ENCODE peak calls at places on chromosomes 3 and 15, in nine cellular contexts. N, V, K, X, U, M, O, A and E are unnamed samples.

GRCh38 chr3:39882111-39882510 is 72.7 kb downstream of the MYRIP start:
- DNase-seq in N (no peak), V (no peak), K (no peak), X (no peak), U (no peak), M (no peak), O (no peak), A (no peak), E (no peak)

GRCh38 chr3:134311265-134311664 is 60.6 kb upstream of the RYK start:
- DNase-seq in N (no peak), V (peak), K (no peak), X (no peak), U (no peak), M (no peak), O (no peak), A (no peak), E (no peak)

GRCh38 chr3:177197934-177198484 is 727 bp upstream of the TBL1XR1 start:
- DNase-seq in N (no peak), V (no peak), K (peak), X (no peak), U (no peak), M (no peak), O (no peak), A (no peak), E (no peak)

GRCh38 chr15:35450492-35450891 is 95.5 kb downstream of the DPH6 start:
- DNase-seq in N (peak), V (peak), K (no peak), X (no peak), U (no peak), M (no peak), O (no peak), A (no peak), E (peak)

GRCh38 chr3:161339517-161340500 is 31.5 kb downstream of the SPTSSB start:
- DNase-seq in N (no peak), V (no peak), K (no peak), X (no peak), U (no peak), M (no peak), O (no peak), A (no peak), E (no peak)

GRCh38 chr3:36700537-36701248 is 63.7 kb downstream of the DCLK3 start:
- DNase-seq in N (peak), V (peak), K (peak), X (no peak), U (peak), M (no peak), O (no peak), A (peak), E (no peak)

GRCh38 chr15:99873451-99873850 is 140.2 kb upstream of the LYSMD4 start:
- DNase-seq in N (no peak), V (no peak), K (no peak), X (no peak), U (no peak), M (no peak), O (no peak), A (no peak), E (no peak)

GRCh38 chr15:92047900-92048299 is 194.4 kb downstream of the SLCO3A1 start:
- DNase-seq in N (no peak), V (no peak), K (no peak), X (no peak), U (no peak), M (no peak), O (no peak), A (no peak), E (no peak)

GRCh38 chr3:43707998-43708397 is 17.3 kb downstream of the ABHD5 start:
- DNase-seq in N (peak), V (peak), K (peak), X (no peak), U (no peak), M (no peak), O (no peak), A (no peak), E (peak)

GRCh38 chr3:71360694-71361093 is 222.8 kb downstream of the FOXP1 start:
- DNase-seq in N (no peak), V (no peak), K (no peak), X (no peak), U (no peak), M (no peak), O (no peak), A (no peak), E (no peak)

GRCh38 chr3:193732391-193732790 is 139.4 kb downstream of the OPA1 start:
- DNase-seq in N (peak), V (peak), K (peak), X (no peak), U (no peak), M (no peak), O (no peak), A (no peak), E (peak)

GRCh38 chr15:81722982-81723381 is 322.8 kb downstream of the MEX3B start:
- DNase-seq in N (no peak), V (no peak), K (no peak), X (no peak), U (no peak), M (no peak), O (no peak), A (no peak), E (no peak)

GRCh38 chr3:9955611-9956352 is 3.6 kb upstream of the PRRT3 start:
- DNase-seq in N (no peak), V (peak), K (no peak), X (no peak), U (no peak), M (no peak), O (no peak), A (no peak), E (no peak)

GRCh38 chr3:21901504-21901903 is 150.5 kb upstream of the ZNF385D start:
- DNase-seq in N (no peak), V (no peak), K (no peak), X (no peak), U (no peak), M (no peak), O (no peak), A (no peak), E (peak)

GRCh38 chr3:124318014-124318413 is 326.1 kb upstream of the ROPN1 start:
- DNase-seq in N (no peak), V (no peak), K (no peak), X (no peak), U (no peak), M (no peak), O (no peak), A (no peak), E (no peak)

GRCh38 chr3:33993631-33994030 is 195.2 kb downstream of the PDCD6IP start:
- DNase-seq in N (peak), V (no peak), K (no peak), X (no peak), U (no peak), M (no peak), O (no peak), A (no peak), E (no peak)

GRCh38 chr15:61479601-61480000 is 250.5 kb upstream of the RORA start:
- DNase-seq in N (peak), V (peak), K (no peak), X (no peak), U (no peak), M (no peak), O (no peak), A (no peak), E (no peak)

GRCh38 chr3:41223078-41223477 is 23.8 kb downstream of the CTNNB1 start:
- DNase-seq in N (no peak), V (no peak), K (no peak), X (no peak), U (no peak), M (no peak), O (no peak), A (no peak), E (no peak)

GRCh38 chr3:18144571-18144970 is 280.6 kb downstream of the SATB1 start:
- DNase-seq in N (no peak), V (no peak), K (no peak), X (no peak), U (no peak), M (no peak), O (no peak), A (no peak), E (no peak)

GRCh38 chr3:121916189-121916588 is 22.0 kb downstream of the SLC15A2 start:
- DNase-seq in N (no peak), V (no peak), K (no peak), X (no peak), U (no peak), M (no peak), O (no peak), A (no peak), E (no peak)

GRCh38 chr15:71752604-71753289 is 57.6 kb upstream of the NR2E3 start:
- DNase-seq in N (peak), V (peak), K (peak), X (no peak), U (peak), M (no peak), O (no peak), A (peak), E (peak)

GRCh38 chr3:65277788-65278187 is 590.0 kb upstream of the ADAMTS9 start:
- DNase-seq in N (no peak), V (no peak), K (no peak), X (no peak), U (no peak), M (no peak), O (no peak), A (no peak), E (no peak)

GRCh38 chr3:55622116-55622515 is 135.0 kb upstream of the WNT5A start:
- DNase-seq in N (peak), V (peak), K (no peak), X (no peak), U (no peak), M (no peak), O (no peak), A (no peak), E (no peak)

GRCh38 chr3:185733980-185734724 is 90.7 kb downstream of the IGF2BP2 start:
- DNase-seq in N (peak), V (peak), K (peak), X (no peak), U (no peak), M (peak), O (no peak), A (peak), E (no peak)

GRCh38 chr3:152241142-152242067 is 27.3 kb upstream of the MBNL1 start:
- DNase-seq in N (no peak), V (no peak), K (no peak), X (no peak), U (no peak), M (peak), O (no peak), A (no peak), E (no peak)

GRCh38 chr15:78265137-78265460 is 737 bp downstream of the DNAJA4 start:
- DNase-seq in N (no peak), V (no peak), K (no peak), X (no peak), U (no peak), M (no peak), O (no peak), A (no peak), E (no peak)

GRCh38 chr3:83849331-83849730 is 1109.5 kb upstream of the CADM2 start:
- DNase-seq in N (no peak), V (no peak), K (no peak), X (no peak), U (no peak), M (no peak), O (no peak), A (no peak), E (no peak)

GRCh38 chr15:100879046-100879445 is 585 bp upstream of the ALDH1A3 start:
- DNase-seq in N (no peak), V (no peak), K (peak), X (no peak), U (no peak), M (no peak), O (no peak), A (no peak), E (no peak)
- H3K27ac ChIP-seq in N (no peak), V (no peak), K (peak), X (no peak), U (no peak), M (no peak), O (no peak), A (no peak), E (peak)

DNA sequence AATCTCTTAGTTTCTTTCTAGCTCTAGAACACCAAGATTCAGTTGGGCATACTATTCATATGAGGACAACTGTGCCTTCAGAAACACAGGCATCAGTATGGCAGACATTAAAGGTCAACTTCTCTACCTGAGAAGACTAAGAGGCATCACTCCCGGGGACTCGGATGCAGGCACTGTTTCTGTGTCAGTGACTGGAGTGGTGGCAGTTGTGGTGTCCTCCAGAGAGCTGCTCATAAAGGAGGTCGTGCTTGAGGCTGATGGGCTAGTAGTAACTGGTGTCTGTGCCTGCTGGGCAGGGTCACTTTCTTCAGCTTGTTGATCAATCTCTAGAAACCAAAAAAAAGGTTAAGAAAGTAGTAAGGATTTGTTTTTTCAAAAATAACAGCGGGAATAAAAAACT is 75.2 kb downstream of the FBXL22 start:
- DNase-seq in N (no peak), V (no peak), K (no peak), X (no peak), U (no peak), M (no peak), O (no peak), A (no peak), E (no peak)
- H3K27ac ChIP-seq in N (no peak), V (no peak), K (no peak), X (no peak), U (no peak), M (no peak), O (peak), A (no peak), E (no peak)

DNA sequence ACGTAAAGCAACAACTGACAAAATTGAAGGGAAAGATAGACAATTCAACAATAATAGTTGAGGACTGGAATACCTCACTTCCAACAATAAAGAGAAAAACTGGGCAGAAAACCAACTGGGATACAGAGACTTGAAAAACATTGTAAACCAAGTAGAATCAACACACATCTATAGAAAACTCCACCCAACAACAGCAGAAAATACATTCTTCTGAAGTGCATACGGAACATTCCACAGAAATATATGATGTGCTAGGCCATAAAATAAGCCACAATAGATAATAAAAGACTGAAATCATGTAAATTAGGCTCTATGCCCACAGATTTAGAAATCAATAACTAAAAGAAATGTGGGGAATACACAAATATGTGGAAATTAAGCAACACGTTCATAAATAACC is 98.4 kb upstream of the THBS1 start:
- DNase-seq in N (no peak), V (peak), K (no peak), X (no peak), U (no peak), M (no peak), O (no peak), A (no peak), E (no peak)
- H3K27ac ChIP-seq in N (no peak), V (no peak), K (no peak), X (no peak), U (no peak), M (no peak), O (no peak), A (no peak), E (no peak)

DNA sequence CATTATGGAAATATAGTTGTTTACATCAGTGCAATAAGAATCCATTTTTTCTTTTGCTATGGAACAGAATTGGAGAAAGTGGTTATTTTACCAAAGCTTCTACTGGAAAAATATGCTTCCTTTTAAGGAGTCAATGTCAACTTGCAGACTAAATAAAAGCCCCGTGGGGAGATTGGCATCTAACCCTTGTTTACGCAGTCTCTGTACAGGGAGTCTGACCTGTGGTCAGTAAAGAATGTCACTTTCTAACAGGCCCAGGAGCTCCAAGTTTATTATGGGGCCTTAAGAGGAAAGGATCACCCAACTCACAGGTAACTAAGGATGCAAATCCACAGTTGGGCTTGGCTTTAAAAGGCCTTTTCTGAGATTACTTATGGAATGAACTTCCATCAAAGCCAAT is 1751.2 kb downstream of the SI start:
- DNase-seq in N (peak), V (no peak), K (no peak), X (no peak), U (no peak), M (no peak), O (no peak), A (no peak), E (no peak)
- H3K27ac ChIP-seq in N (no peak), V (no peak), K (no peak), X (no peak), U (no peak), M (no peak), O (no peak), A (no peak), E (no peak)

GRCh38 chr3:128726691-128727031 is 678 bp downstream of the RAB7A start:
- DNase-seq in N (peak), V (peak), K (peak), X (peak), U (peak), M (no peak), O (peak), A (peak), E (peak)
- H3K27ac ChIP-seq in N (peak), V (peak), K (peak), X (peak), U (peak), M (peak), O (peak), A (peak), E (peak)

DNA sequence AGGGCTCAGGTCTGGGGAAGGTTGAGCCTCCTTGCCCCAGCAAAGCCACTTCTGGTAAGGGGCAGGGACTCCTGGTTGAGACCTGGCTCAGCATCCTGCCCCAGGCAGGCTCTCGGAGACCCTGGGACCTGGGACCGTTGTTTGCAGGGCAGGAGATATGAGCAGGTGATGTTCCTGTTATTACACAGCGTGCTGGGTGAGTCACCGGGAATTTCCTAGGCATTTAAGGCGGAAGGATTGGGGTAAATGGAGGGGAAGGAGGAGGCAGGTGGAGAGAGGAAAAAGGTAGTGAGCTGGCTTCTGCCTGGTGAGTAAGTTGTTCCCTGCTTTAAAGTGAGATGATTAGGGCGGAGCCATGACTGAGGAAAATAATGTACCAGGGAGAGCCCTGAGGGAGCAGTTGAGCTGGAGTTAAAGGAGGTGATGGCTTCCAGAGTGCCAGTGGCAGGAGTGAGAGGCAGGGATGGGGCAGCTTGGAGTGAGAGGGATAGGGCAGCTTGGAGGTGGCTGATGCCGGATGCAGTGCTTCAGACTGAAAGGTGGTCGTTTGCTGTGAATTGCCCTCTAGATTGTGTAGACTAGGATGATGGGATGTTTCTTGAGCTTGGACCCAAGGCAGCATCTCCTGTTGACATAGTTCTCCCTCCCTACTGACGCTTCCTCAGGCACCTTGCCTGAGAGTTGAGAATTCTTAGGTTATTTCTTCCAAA is 79.4 kb downstream of the AAGAB start:
- DNase-seq in N (no peak), V (no peak), K (peak), X (no peak), U (no peak), M (no peak), O (no peak), A (no peak), E (peak)
- H3K27ac ChIP-seq in N (peak), V (peak), K (peak), X (no peak), U (no peak), M (peak), O (peak), A (peak), E (peak)

DNA sequence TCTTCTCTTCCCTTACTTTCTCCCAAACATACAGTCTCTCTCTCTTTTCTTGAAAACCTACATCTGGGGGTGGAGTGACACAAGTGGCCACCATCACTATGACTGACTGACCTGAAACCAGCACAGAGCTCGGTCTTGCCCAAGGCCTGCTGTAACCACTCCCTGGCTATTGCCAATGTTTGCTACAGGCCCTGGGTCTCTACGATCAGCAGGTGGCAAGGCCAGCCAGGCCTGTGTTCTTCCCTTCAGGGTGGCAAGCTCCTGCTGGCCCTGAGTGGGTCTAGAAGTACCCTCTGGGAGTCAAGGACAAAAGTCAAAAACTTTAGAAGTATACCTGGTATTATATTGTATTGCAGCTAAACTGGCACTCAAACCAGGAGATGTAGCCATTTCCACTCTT is 140.9 kb upstream of the TGFBR2 start:
- DNase-seq in N (no peak), V (no peak), K (no peak), X (no peak), U (no peak), M (no peak), O (no peak), A (no peak), E (no peak)
- H3K27ac ChIP-seq in N (no peak), V (no peak), K (no peak), X (no peak), U (no peak), M (no peak), O (no peak), A (no peak), E (no peak)

DNA sequence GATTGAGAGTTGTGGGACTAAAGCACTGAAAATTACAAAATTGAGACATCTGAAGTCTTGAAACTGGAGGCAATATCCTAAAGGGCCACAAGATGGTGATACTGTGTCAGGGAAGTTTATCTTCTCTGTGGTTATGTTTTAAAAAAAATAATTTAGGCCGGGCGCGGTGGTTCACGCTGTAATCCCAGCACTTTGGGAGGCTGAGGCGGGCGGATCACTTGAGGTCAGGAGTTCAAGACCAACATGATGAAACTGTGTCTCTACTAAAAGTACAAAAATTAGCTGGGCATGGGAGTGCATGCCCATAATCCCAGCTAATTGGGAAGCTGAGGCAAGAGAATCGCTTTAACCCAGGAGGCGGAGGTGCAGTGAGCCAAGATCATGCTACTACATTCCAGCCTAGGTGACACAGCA is 17.9 kb upstream of the NIT2 start:
- DNase-seq in N (peak), V (peak), K (peak), X (peak), U (no peak), M (peak), O (peak), A (no peak), E (no peak)
- H3K27ac ChIP-seq in N (no peak), V (no peak), K (no peak), X (no peak), U (no peak), M (no peak), O (peak), A (no peak), E (no peak)

DNA sequence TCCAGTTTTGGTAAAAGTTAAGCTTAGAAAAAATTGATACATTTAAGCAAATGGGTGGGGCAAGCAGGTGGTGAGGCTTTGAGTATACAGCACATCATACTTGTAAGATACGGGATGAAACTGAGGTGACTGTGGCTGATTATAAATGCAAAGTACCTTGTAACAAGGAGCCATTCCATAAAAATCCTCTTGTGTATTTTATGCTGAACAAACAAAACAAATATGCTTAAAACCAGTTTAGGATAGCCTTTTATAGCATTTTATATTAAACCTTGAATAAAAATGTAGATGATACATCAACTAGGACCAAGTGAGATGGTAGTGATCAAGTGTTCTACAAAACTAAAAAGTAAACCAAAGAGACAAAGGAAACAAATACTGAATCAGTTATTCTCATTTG is 3.4 kb downstream of the PLSCR1 start:
- DNase-seq in N (no peak), V (no peak), K (no peak), X (no peak), U (no peak), M (no peak), O (no peak), A (no peak), E (no peak)
- H3K27ac ChIP-seq in N (no peak), V (no peak), K (no peak), X (no peak), U (peak), M (no peak), O (no peak), A (no peak), E (no peak)